ENCODE peak calls at places on chromosome X, in six cellular contexts. O is A549, G is endothelial cell of umbilical vein, Z is PC-9, W is dorsolateral prefrontal cortex, E is fibroblast of lung. R is an unnamed sample.

GRCh38 chrX:150157291-150157690 is 205.8 kb upstream of the MAMLD1 start:
- DNase-seq in G (no peak), O (no peak), Z (no peak), E (no peak), W (no peak), R (no peak)

GRCh38 chrX:119189586-119189985 is 46.5 kb upstream of the PGRMC1 start:
- DNase-seq in Z (no peak), G (no peak), O (no peak), W (no peak), E (no peak), R (no peak)

GRCh38 chrX:150032742-150033141 is 94.5 kb upstream of the EOLA2 start:
- DNase-seq in G (peak), E (peak), Z (peak), O (no peak), W (no peak), R (no peak)

GRCh38 chrX:136397001-136397400 is 90.7 kb upstream of the BRS3 start:
- DNase-seq in O (no peak), W (no peak), E (no peak), G (no peak), Z (peak), R (no peak)

GRCh38 chrX:129980540-129981206 is 1.8 kb upstream of the BCORL1 start:
- DNase-seq in Z (peak), W (no peak), G (peak), E (peak), O (no peak), R (no peak)

GRCh38 chrX:100928660-100929613 is at the start of gene XKRX:
- DNase-seq in E (peak), W (no peak), G (peak), O (peak), Z (peak), R (no peak)

GRCh38 chrX:19190902-19191301 is 68.6 kb upstream of the ADGRG2 start:
- DNase-seq in W (no peak), E (no peak), G (no peak), Z (no peak), O (no peak), R (no peak)

GRCh38 chrX:150880808-150881165 is 17.7 kb downstream of the CD99L2 start:
- DNase-seq in G (no peak), W (no peak), E (no peak), Z (no peak), O (no peak), R (no peak)

GRCh38 chrX:130179579-130180215 is 7.9 kb downstream of the RAB33A start:
- DNase-seq in O (no peak), G (peak), E (peak), Z (no peak), W (no peak), R (no peak)

GRCh38 chrX:121298499-121298898 is 251.1 kb downstream of the GLUD2 start:
- DNase-seq in Z (no peak), G (no peak), O (no peak), E (no peak), W (no peak), R (no peak)

GRCh38 chrX:130299279-130300009 is 30.7 kb upstream of the ZNF280C start:
- DNase-seq in G (no peak), O (no peak), E (no peak), Z (peak), W (no peak), R (no peak)

GRCh38 chrX:78119521-78120227 is 15.6 kb downstream of the PGK1 start:
- DNase-seq in G (peak), Z (no peak), E (no peak), O (no peak), W (no peak), R (no peak)

GRCh38 chrX:113741744-113742143 is 842.1 kb upstream of the HTR2C start:
- DNase-seq in E (peak), W (no peak), O (no peak), Z (peak), G (peak), R (peak)

DNA sequence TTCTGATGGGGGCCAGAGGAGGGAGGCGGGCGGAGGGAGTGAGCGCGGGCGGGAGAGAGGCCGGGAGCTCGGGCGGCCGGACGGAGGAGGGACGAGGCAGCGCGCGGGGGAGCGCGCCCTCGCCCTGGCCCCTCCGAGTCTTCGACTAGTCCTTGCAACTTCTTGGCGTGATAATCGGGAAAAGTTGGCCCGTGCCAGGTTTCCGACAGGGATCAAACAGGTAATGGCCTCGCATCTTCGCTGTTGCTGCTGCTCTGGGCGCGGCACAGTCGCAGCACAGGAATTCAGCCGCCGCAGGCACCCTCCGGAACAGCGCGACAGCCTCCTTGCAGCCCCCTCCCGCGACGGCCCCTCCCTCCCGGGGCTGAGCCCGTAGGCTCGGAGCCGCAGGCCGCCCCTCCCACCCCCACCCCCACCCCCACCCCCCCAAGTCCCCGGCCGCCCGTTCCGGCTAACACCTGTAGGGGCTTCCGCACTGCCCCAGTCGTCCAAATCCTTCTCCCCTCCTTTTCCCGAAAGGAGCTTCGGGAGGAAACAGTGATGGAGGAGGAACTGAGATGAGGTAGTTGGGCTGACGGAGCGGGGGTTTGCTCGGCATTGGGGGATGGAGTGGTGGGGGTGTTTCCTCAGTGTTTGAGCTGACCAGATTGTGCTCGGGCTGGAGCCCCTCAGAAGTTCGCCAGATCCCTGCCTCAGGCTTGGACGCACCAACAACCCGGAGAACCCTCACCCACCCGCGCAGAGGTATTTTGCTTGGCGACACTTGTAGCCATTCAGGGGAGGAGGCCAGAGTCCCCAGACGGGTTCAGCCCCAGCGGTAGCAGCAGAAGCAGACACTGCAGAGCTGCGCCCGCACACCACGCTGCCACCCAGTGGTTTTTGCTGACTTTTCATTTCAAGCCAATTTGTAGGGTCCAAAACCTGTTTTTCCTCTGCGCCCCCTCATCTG is at the start of gene FGF13:
- DNase-seq in O (no peak), G (no peak), Z (no peak), W (peak), E (peak), R (no peak)
- H3K4me3 ChIP-seq in O (peak), G (no peak), Z (no peak), W (peak), E (no peak), R (peak)

GRCh38 chrX:131792789-131793462 is 230.2 kb upstream of the STK26 start:
- DNase-seq in Z (no peak), G (no peak), W (peak), O (peak), E (peak), R (no peak)

GRCh38 chrX:131789664-131790063 is 233.4 kb upstream of the STK26 start:
- DNase-seq in W (no peak), Z (no peak), E (no peak), G (no peak), O (no peak), R (no peak)

GRCh38 chrX:131795442-131796229 is 227.5 kb upstream of the STK26 start:
- DNase-seq in G (no peak), W (no peak), O (no peak), E (no peak), Z (no peak), R (no peak)

GRCh38 chrX:131791608-131792355 is 231.3 kb upstream of the STK26 start:
- DNase-seq in W (no peak), Z (no peak), O (no peak), E (no peak), G (no peak), R (no peak)

GRCh38 chrX:131792356-131792749 is 230.7 kb upstream of the STK26 start:
- DNase-seq in E (peak), Z (no peak), G (no peak), O (peak), W (peak), R (no peak)
- H3K4me3 ChIP-seq in E (peak), Z (no peak), G (no peak), O (peak), W (peak), R (peak)

GRCh38 chrX:40007746-40008705 is 89.7 kb downstream of the BCOR start:
- DNase-seq in E (no peak), O (no peak), G (no peak), W (no peak), Z (no peak), R (no peak)
- H3K4me3 ChIP-seq in E (no peak), O (no peak), G (no peak), W (peak), Z (no peak), R (no peak)

GRCh38 chrX:74420194-74421035 is 878 bp upstream of the SLC16A2 start:
- DNase-seq in O (peak), G (peak), Z (peak), E (peak), W (peak), R (no peak)
- H3K4me3 ChIP-seq in O (peak), G (peak), Z (peak), E (peak), W (peak), R (peak)

GRCh38 chrX:153766098-153766817 is 2.2 kb downstream of the PLXNB3 start:
- DNase-seq in O (no peak), Z (peak), G (peak), E (peak), W (peak), R (peak)
- H3K4me3 ChIP-seq in O (no peak), Z (peak), G (no peak), E (no peak), W (peak), R (peak)

GRCh38 chrX:47234583-47234982 is 1.8 kb downstream of the USP11 start:
- DNase-seq in W (no peak), Z (no peak), G (no peak), O (no peak), E (no peak), R (no peak)
- H3K4me3 ChIP-seq in W (peak), Z (peak), G (peak), O (peak), E (peak), R (peak)

GRCh38 chrX:54640721-54641120 is 110.7 kb downstream of the GNL3L start:
- DNase-seq in W (no peak), E (no peak), Z (no peak), O (no peak), G (no peak), R (no peak)

GRCh38 chrX:54639346-54640102 is 109.5 kb downstream of the GNL3L start:
- DNase-seq in E (peak), W (peak), G (peak), Z (peak), O (peak), R (peak)

GRCh38 chrX:54641530-54641929 is 111.5 kb downstream of the GNL3L start:
- DNase-seq in G (no peak), Z (no peak), E (peak), W (no peak), O (no peak), R (no peak)

GRCh38 chrX:54640103-54640428 is 110.0 kb downstream of the GNL3L start:
- DNase-seq in W (no peak), E (no peak), G (no peak), O (no peak), Z (no peak), R (no peak)

DNA sequence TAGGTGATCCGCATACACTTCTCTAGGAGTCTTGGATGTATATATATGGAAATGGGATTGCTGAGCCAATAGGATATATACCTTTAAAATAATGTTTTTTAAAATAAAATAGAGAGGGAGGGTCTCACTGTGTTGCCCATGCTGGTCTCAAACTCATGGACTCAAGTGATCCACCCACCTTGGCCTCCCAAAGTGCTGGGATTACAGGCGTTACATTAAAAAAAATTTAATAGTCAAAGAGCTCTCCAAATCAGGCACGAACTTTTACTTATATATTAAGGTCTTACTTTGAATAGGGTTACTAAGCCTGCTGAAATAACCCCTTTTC is 109.0 kb downstream of the GNL3L start:
- DNase-seq in O (no peak), E (no peak), W (no peak), G (no peak), Z (no peak), R (no peak)
- H3K4me3 ChIP-seq in O (peak), E (no peak), W (peak), G (no peak), Z (peak), R (peak)

GRCh38 chrX:139692908-139693307 is 15.1 kb downstream of the MCF2 start:
- DNase-seq in E (no peak), G (no peak), W (no peak), O (no peak), Z (no peak), R (no peak)

GRCh38 chrX:139691493-139691842 is 16.5 kb downstream of the MCF2 start:
- DNase-seq in E (peak), W (no peak), G (no peak), O (no peak), Z (no peak), R (no peak)

GRCh38 chrX:139691843-139692505 is 16.0 kb downstream of the MCF2 start:
- DNase-seq in E (peak), W (no peak), O (no peak), Z (no peak), G (peak), R (no peak)

DNA sequence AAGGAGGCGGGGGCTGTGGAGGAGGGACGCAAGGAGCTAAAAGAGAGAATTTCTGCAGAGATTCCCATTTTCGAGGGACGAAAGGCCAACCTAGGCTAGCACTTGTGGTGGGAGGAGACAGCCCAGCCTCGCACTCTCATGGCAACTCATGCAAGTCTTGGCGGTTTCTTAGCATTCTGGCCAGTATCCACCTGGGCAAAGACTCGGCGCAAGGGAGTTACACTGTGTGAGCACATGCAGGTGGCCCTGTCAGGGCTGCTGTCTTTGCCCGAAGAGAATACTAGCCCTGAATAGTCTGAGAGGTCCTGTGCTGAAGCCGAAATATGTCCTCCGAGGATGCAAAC is 15.5 kb downstream of the MCF2 start:
- DNase-seq in Z (no peak), O (no peak), W (no peak), E (no peak), G (no peak), R (no peak)
- H3K4me3 ChIP-seq in Z (no peak), O (peak), W (peak), E (peak), G (no peak), R (peak)

GRCh38 chrX:14871767-14872166 is 1.1 kb downstream of the FANCB start:
- DNase-seq in W (no peak), Z (no peak), O (no peak), G (no peak), E (no peak), R (no peak)
- H3K4me3 ChIP-seq in W (no peak), Z (peak), O (no peak), G (no peak), E (no peak), R (no peak)

GRCh38 chrX:132956421-132957210 is 1.8 kb downstream of the HS6ST2 start:
- DNase-seq in E (no peak), G (no peak), Z (no peak), O (no peak), W (no peak), R (no peak)
- H3K4me3 ChIP-seq in E (no peak), G (no peak), Z (peak), O (peak), W (peak), R (peak)